ENCODE peak calls at places on chromosomes 13 and 19, in four cellular contexts. X is mucosa of descending colon, S is astrocyte of the spinal cord, O is lower leg skin. R is an unnamed sample.

GRCh38 chr19:42203700-42204099 is 13.8 kb downstream of the DEDD2 start:
- DNase-seq in S (no peak), X (no peak), O (no peak), R (no peak)

GRCh38 chr19:58033741-58034475 is at the start of gene ZSCAN1:
- DNase-seq in X (peak; percentile 75), O (peak; percentile 87), S (peak; percentile 81), R (peak; percentile 68)

GRCh38 chr19:40247735-40248262 is 21.3 kb upstream of the CCNP start:
- DNase-seq in O (no peak), X (no peak), S (no peak), R (no peak)

GRCh38 chr19:4326837-4327251 is 11.8 kb downstream of the STAP2 start:
- DNase-seq in S (no peak), O (no peak), X (no peak), R (no peak)

GRCh38 chr13:28531956-28532225 is 37.0 kb upstream of the FLT1 start:
- DNase-seq in O (no peak), S (no peak), X (no peak), R (no peak)

GRCh38 chr19:1441677-1442438 is 3.7 kb downstream of the RPS15 start:
- DNase-seq in S (no peak), X (no peak), O (no peak), R (no peak)

GRCh38 chr19:50178859-50179537 is 15.9 kb upstream of the IZUMO2 start:
- DNase-seq in S (no peak), X (no peak), O (no peak), R (no peak)

GRCh38 chr19:47302249-47302648 is 7.4 kb upstream of the C5AR1 start:
- DNase-seq in O (no peak), S (no peak), X (no peak), R (no peak)

GRCh38 chr13:59680429-59681024 is 483.2 kb downstream of the DIAPH3 start:
- DNase-seq in S (peak; percentile 34), O (no peak), X (no peak), R (peak; percentile 30)

GRCh38 chr13:79736356-79736755 is 255.4 kb downstream of the NDFIP2 start:
- DNase-seq in O (no peak), S (no peak), X (no peak), R (no peak)

GRCh38 chr19:37078717-37079032 is 442 bp downstream of the ZNF420 start:
- DNase-seq in S (no peak), X (no peak), O (no peak), R (no peak)

GRCh38 chr19:4051175-4052101 is 15.3 kb downstream of the ZBTB7A start:
- DNase-seq in X (peak; percentile 66), S (no peak), O (peak; percentile 91), R (peak; percentile 63)

GRCh38 chr13:81487151-81487550 is 1146.2 kb upstream of the SPRY2 start:
- DNase-seq in O (no peak), X (no peak), S (peak; percentile 7), R (no peak)

GRCh38 chr19:49859838-49860715 is 7.3 kb downstream of the PNKP start:
- DNase-seq in S (no peak), O (no peak), X (no peak), R (no peak)

GRCh38 chr19:45340232-45340898 is at the start of gene KLC3:
- DNase-seq in S (no peak), O (no peak), X (peak; percentile 77), R (no peak)

GRCh38 chr13:38636106-38636505 is 50.8 kb upstream of the FREM2 start:
- DNase-seq in X (no peak), S (no peak), O (no peak), R (no peak)

GRCh38 chr13:106587787-106588186 is 19.9 kb upstream of the ARGLU1 start:
- DNase-seq in S (no peak), X (no peak), O (no peak), R (no peak)

GRCh38 chr19:23817519-23817918 is 58.8 kb upstream of the ZNF681 start:
- DNase-seq in O (no peak), X (peak; percentile 52), S (no peak), R (peak; percentile 56)

GRCh38 chr19:51142119-51142518 is at the start of gene SIGLEC7:
- DNase-seq in X (no peak), S (no peak), O (no peak), R (no peak)

GRCh38 chr13:108494991-108495661 is 134.3 kb upstream of the MYO16 start:
- DNase-seq in O (no peak), S (peak; percentile 26), X (no peak), R (no peak)

GRCh38 chr13:77874406-77874805 is 44.2 kb downstream of the EDNRB start:
- DNase-seq in O (no peak), X (no peak), S (peak; percentile 53), R (peak; percentile 43)

GRCh38 chr13:39406688-39407087 is 196.3 kb downstream of the LHFPL6 start:
- DNase-seq in O (no peak), S (no peak), X (no peak), R (no peak)

GRCh38 chr19:53183146-53183545 is 10.0 kb downstream of the ZNF665 start:
- DNase-seq in O (no peak), S (peak; percentile 76), X (no peak), R (peak; percentile 30)

GRCh38 chr13:101098873-101099272 is 317.4 kb downstream of the NALCN start:
- DNase-seq in O (no peak), X (no peak), S (no peak), R (no peak)

GRCh38 chr13:51714663-51715168 is 89.2 kb downstream of the DHRS12 start:
- DNase-seq in X (no peak), O (no peak), S (peak; percentile 64), R (no peak)

GRCh38 chr13:67549331-67549730 is 319.2 kb upstream of the PCDH9 start:
- DNase-seq in O (no peak), X (no peak), S (peak; percentile 95), R (no peak)

GRCh38 chr13:53784331-53784730 is 755.7 kb downstream of the OLFM4 start:
- DNase-seq in O (no peak), S (no peak), X (no peak), R (no peak)

GRCh38 chr19:45884682-45885555 is 1.0 kb downstream of the IRF2BP1 start:
- DNase-seq in O (no peak), X (peak; percentile 62), S (no peak), R (no peak)

GRCh38 chr13:29845440-29846056 is 4.9 kb downstream of the UBL3 start:
- DNase-seq in X (no peak), O (no peak), S (peak; percentile 54), R (peak; percentile 33)

GRCh38 chr19:10517760-10518443 is 655 bp upstream of the S1PR5 start:
- DNase-seq in S (no peak), X (no peak), O (no peak), R (peak; percentile 46)

GRCh38 chr19:10518444-10519361 is 1.5 kb upstream of the S1PR5 start:
- DNase-seq in X (no peak), O (no peak), S (no peak), R (no peak)

GRCh38 chr19:10517361-10517759 is at the start of gene S1PR5:
- DNase-seq in X (no peak), S (no peak), O (no peak), R (peak; percentile 10)

GRCh38 chr19:10516064-10516385 is 1.2 kb downstream of the S1PR5 start:
- DNase-seq in O (no peak), S (no peak), X (no peak), R (no peak)

DNA sequence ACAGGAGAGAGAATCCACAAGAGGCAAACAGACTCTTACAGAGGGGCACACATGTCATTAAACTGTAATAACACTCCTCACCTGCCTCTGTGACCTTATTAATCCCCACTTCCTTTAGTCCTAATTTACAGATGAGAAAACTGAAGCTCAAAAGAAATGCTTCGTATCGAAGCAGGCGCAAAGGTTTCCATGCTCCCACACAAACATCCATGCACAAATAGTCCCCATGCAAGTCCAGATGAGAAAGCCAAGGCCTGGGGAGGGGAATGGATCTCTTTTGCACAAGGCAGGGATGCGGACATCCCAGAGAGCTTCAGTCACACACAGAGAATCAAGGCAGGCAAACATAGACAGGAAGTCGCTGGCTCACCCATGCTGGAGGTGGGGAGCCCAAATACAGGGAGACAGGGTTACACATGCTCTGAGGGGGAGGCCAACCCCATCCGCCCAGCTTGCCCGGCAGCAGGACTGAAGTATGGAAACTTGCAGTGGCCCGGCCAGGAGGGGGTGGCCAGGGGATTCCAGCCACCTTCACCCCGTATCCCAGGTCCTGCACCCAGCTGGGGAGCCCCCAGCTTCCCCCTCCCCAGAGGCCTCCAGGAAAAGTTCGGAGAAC is 468 bp downstream of the S1PR5 start:
- DNase-seq in X (no peak), O (no peak), S (no peak), R (peak; percentile 17)
- H3K4me3 ChIP-seq in X (no peak overlapping the region), O (peak overlapping the region; percentile 35), S (no peak overlapping the region), R (peak overlapping the region; percentile 65)

DNA sequence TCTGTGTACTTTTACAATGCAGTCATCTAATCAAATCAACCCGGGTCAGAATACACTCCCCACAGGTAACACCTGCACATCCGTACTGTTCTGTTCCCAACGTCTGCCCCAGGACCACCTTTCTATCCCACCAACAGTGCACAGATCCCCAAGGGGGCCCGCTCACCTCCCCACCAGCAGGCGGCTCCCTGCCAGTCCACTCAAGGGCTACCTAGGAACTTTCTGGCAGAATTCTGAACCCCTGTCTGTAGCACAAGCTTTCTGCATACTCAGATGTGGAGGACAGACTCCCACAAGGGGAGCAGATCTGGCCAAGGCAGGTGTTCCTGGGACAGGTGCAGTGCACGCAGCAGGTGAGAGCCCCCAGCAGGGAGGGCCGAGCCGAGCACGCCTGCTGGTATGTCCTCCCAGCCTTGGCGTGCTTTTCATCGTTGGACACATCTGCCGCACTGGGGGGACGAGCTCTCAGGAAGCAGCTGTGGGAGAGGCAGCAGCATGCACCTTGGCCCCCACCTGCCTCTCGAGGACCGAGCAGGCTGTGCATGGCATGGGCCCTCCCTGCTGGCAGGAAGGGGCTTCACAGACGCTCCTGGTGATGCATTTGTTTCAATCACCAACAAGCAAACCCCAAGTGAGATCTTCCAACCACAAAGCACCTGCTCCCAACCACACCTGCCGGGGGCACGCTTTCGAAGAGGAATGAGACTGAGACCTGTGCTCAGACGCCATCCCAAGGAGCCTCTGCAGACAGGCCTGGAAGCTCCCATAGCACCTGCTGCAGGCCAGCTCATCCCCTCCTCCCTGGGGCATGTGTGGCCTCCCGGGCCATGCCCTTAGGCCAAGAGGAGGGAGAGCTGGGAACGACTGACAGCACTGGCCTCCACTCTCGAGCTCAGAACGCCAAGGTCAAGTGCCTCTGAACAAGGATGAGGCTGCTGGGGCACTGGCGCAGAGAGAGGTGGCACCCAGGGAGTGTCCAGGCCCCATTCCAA is 35.9 kb downstream of the RAB20 start:
- DNase-seq in X (peak; percentile 68), O (no peak), S (no peak), R (no peak)
- TF ChIP-seq CTCF in X (no peak), O (no peak), S (no peak), R (no peak)

GRCh38 chr19:18391509-18392075 is 5.6 kb downstream of the GDF15 start:
- DNase-seq in S (no peak), O (no peak), X (no peak), R (no peak)

GRCh38 chr19:18390075-18390909 is 4.3 kb downstream of the GDF15 start:
- DNase-seq in O (no peak), X (no peak), S (no peak), R (peak; percentile 54)

GRCh38 chr19:18389095-18389735 is 3.3 kb downstream of the GDF15 start:
- DNase-seq in X (no peak), O (no peak), S (no peak), R (no peak)

GRCh38 chr19:18388328-18389094 is 2.6 kb downstream of the GDF15 start:
- DNase-seq in O (peak; percentile 96), S (peak; percentile 56), X (peak; percentile 93), R (peak; percentile 55)

GRCh38 chr19:18389736-18390074 is 3.7 kb downstream of the GDF15 start:
- DNase-seq in O (no peak), X (no peak), S (no peak), R (no peak)
- H3K4me3 ChIP-seq in O (no peak overlapping the region), X (no peak overlapping the region), S (no peak overlapping the region), R (no peak overlapping the region)

GRCh38 chr19:16970821-16971220 is 55.8 kb downstream of the CPAMD8 start:
- DNase-seq in S (no peak), X (no peak), O (no peak), R (no peak)

GRCh38 chr19:16969127-16969526 is 57.5 kb downstream of the CPAMD8 start:
- DNase-seq in S (no peak), O (no peak), X (no peak), R (peak; percentile 7)
- TF ChIP-seq CTCF in S (no peak), O (no peak), X (no peak), R (peak; percentile 25)